ENCODE peak calls at places on chromosome 12, in eight cellular contexts. N, L, T, W, I, C, H and D are unnamed samples. For H3K9me2, the result is how much of the 10 kb centered on the place peaks cover.

GRCh38 chr12:56377310-56377988 is 14.8 kb upstream of the APOF start:
- DNase-seq in C (peak), N (peak), H (no peak), W (peak), T (peak), I (peak), L (peak), D (no peak)

GRCh38 chr12:19307451-19307850 is 131.8 kb upstream of the AEBP2 start:
- DNase-seq in C (no peak), I (no peak), N (no peak), L (no peak), H (no peak), T (no peak), W (no peak), D (no peak)

GRCh38 chr12:48779869-48780268 is 9.0 kb downstream of the ADCY6 start:
- DNase-seq in L (no peak), I (no peak), N (peak), T (peak), C (no peak), W (no peak), H (no peak), D (no peak)

GRCh38 chr12:62319058-62319457 is 58.9 kb downstream of the USP15 start:
- DNase-seq in T (no peak), W (no peak), I (no peak), H (no peak), C (no peak), L (no peak), N (no peak), D (no peak)

GRCh38 chr12:94149781-94150482 is 1.6 kb downstream of the PLXNC1 start:
- DNase-seq in I (no peak), L (peak), W (no peak), N (peak), C (no peak), H (no peak), T (peak), D (peak)

GRCh38 chr12:95859344-95859816 is 628 bp downstream of the SNRPF start:
- DNase-seq in I (peak), N (peak), C (no peak), L (peak), T (peak), H (no peak), W (peak), D (no peak)

GRCh38 chr12:91918431-91918830 is 227.2 kb downstream of the BTG1 start:
- DNase-seq in H (no peak), T (no peak), I (no peak), C (no peak), L (no peak), W (no peak), N (no peak), D (no peak)

GRCh38 chr12:53045646-53046045 is 4.2 kb upstream of the TNS2 start:
- DNase-seq in C (no peak), W (no peak), L (no peak), T (peak), H (no peak), I (no peak), N (peak), D (no peak)

GRCh38 chr12:1117371-1117770 is 126.3 kb downstream of the ERC1 start:
- DNase-seq in H (no peak), L (no peak), T (peak), C (no peak), I (no peak), W (peak), N (no peak), D (no peak)

DNA sequence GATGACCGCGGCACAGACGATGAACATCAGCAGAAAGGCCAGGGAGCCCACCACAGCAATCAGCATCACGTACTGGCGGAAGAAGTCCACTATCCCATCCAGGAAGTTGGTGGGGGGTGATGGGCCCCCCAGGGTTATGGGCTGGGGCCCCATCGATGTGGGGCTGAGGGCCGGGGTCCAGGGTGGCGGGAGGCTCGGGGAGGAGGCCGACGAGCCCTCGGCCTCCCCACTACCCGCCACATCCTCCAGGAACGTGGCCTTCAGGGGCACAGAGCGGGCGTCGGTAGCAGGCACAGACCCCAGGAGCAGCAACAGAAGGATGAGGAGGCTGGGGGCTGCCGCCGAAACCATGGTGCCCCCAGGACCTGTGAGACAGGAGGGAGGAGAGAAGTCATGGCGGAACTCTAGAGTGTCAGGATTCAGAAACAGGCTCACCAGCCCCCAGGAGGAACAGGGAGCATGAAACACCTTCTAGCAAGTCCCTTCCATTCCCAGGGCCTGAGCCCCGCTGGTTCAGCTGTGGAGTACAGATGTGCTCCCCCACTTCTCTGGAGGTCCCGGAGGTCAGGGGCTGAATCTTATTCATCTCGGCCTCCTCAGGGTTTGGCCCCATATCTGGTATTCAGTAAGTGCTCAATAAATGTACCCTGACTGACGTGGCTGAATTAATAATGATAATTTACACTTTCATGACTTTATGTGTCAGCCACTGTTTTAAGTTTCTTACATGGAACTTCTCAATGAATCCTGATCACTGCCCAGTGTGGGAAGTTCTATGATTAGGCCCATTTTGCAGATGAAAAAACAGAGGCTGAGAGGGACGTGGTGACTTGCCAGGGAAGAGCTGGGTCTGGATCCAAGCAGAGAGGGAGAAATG is 5.6 kb downstream of the TMEM119 start:
- DNase-seq in N (no peak), W (no peak), L (no peak), H (no peak), C (no peak), I (no peak), T (no peak), D (no peak)
- H3K9me2 ChIP-seq in N (under half), W (under half), L (under half), H (under half), C (under half), I (under half), T (under half), D (under half)

GRCh38 chr12:123828871-123829547 is 66.9 kb downstream of the DNAH10 start:
- DNase-seq in W (no peak), H (no peak), C (no peak), I (no peak), T (no peak), L (no peak), N (no peak), D (no peak)
- H3K9me2 ChIP-seq in W (under half), H (under half), C (under half), I (under half), T (under half), L (under half), N (under half), D (under half)

GRCh38 chr12:46835785-46836184 is 10.0 kb upstream of the SLC38A4 start:
- DNase-seq in T (no peak), W (no peak), H (no peak), C (no peak), N (no peak), L (no peak), I (no peak), D (no peak)
- H3K9me2 ChIP-seq in T (under half), W (under half), H (under half), C (under half), N (under half), L (under half), I (under half), D (under half)

DNA sequence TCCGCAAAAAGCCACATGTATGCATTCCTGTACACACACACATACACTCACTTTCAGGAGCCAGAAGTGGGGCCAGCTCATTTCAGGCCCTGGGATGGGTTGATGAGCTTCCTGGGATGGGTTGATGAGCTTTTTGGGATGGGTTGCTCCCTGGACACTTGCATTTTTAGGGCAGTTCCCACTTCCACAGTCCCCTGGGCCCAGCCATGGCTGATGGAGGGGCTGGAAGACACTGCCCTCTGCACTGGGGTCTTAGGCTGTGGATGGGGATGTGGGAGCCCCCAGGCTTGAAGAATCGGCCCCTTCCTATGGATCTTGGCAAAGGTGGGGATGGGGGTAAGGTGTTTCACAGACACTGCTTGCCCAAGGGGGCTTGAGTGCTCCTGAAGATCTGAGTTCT is 12.7 kb downstream of the ACVRL1 start:
- DNase-seq in T (no peak), N (no peak), C (no peak), I (no peak), L (no peak), H (no peak), W (no peak), D (no peak)
- H3K9me2 ChIP-seq in T (under half), N (under half), C (under half), I (under half), L (under half), H (under half), W (under half), D (under half)